ENCODE peak calls at places on chromosomes 11 and 22, in seven cellular contexts. One of them, this sample, is unnamed.

GRCh38 chr22:17565986-17566687 is 2.8 kb downstream of the SLC25A18 start:
- DNase-seq in sigmoid colon: no peak
- DNase-seq in tibial nerve: no peak
- DNase-seq in K562: no peak
- DNase-seq in HCT116: no peak
- DNase-seq in erythroblast: no peak
- DNase-seq in H54: no peak
- DNase-seq in this sample: no peak

GRCh38 chr22:21927174-21927823 is 25.3 kb downstream of the PPM1F start:
- DNase-seq in sigmoid colon: no peak
- DNase-seq in tibial nerve: no peak
- DNase-seq in K562: peak
- DNase-seq in HCT116: no peak
- DNase-seq in erythroblast: no peak
- DNase-seq in H54: no peak
- DNase-seq in this sample: no peak

GRCh38 chr11:82494988-82495432 is 238.7 kb downstream of the FAM181B start:
- DNase-seq in sigmoid colon: no peak
- DNase-seq in tibial nerve: no peak
- DNase-seq in K562: no peak
- DNase-seq in HCT116: no peak
- DNase-seq in erythroblast: peak
- DNase-seq in H54: peak
- DNase-seq in this sample: no peak

GRCh38 chr11:123719452-123719851 is 22.0 kb downstream of the ZNF202 start:
- DNase-seq in sigmoid colon: no peak
- DNase-seq in tibial nerve: no peak
- DNase-seq in K562: no peak
- DNase-seq in HCT116: no peak
- DNase-seq in erythroblast: peak
- DNase-seq in H54: no peak
- DNase-seq in this sample: peak

GRCh38 chr11:46247664-46248063 is 29.8 kb upstream of the CREB3L1 start:
- DNase-seq in sigmoid colon: no peak
- DNase-seq in tibial nerve: no peak
- DNase-seq in K562: peak
- DNase-seq in HCT116: peak
- DNase-seq in erythroblast: peak
- DNase-seq in H54: no peak
- DNase-seq in this sample: peak

GRCh38 chr11:62494246-62494645 is 52.4 kb downstream of the AHNAK start:
- DNase-seq in sigmoid colon: no peak
- DNase-seq in tibial nerve: no peak
- DNase-seq in K562: no peak
- DNase-seq in HCT116: no peak
- DNase-seq in erythroblast: no peak
- DNase-seq in H54: no peak
- DNase-seq in this sample: no peak

GRCh38 chr11:70415642-70416395 is 17.5 kb downstream of the CTTN start:
- DNase-seq in sigmoid colon: no peak
- DNase-seq in tibial nerve: no peak
- DNase-seq in K562: no peak
- DNase-seq in HCT116: no peak
- DNase-seq in erythroblast: peak
- DNase-seq in H54: no peak
- DNase-seq in this sample: peak

GRCh38 chr11:83655996-83656395 is 369.8 kb upstream of the CCDC90B start:
- DNase-seq in sigmoid colon: no peak
- DNase-seq in tibial nerve: no peak
- DNase-seq in K562: no peak
- DNase-seq in HCT116: no peak
- DNase-seq in erythroblast: no peak
- DNase-seq in H54: no peak
- DNase-seq in this sample: no peak

GRCh38 chr11:1889941-1890855 is 1.5 kb downstream of the PRR33 start:
- DNase-seq in sigmoid colon: no peak
- DNase-seq in tibial nerve: no peak
- DNase-seq in K562: peak
- DNase-seq in HCT116: no peak
- DNase-seq in erythroblast: no peak
- DNase-seq in H54: no peak
- DNase-seq in this sample: no peak

GRCh38 chr11:77207618-77208313 is 79.7 kb downstream of the MYO7A start:
- DNase-seq in sigmoid colon: no peak
- DNase-seq in tibial nerve: peak
- DNase-seq in K562: no peak
- DNase-seq in HCT116: no peak
- DNase-seq in erythroblast: no peak
- DNase-seq in H54: no peak
- DNase-seq in this sample: no peak

GRCh38 chr11:22991196-22991595 is 130.9 kb upstream of the CCDC179 start:
- DNase-seq in sigmoid colon: no peak
- DNase-seq in tibial nerve: no peak
- DNase-seq in K562: no peak
- DNase-seq in HCT116: no peak
- DNase-seq in erythroblast: no peak
- DNase-seq in H54: no peak
- DNase-seq in this sample: no peak

GRCh38 chr11:62267050-62267449 is 2.9 kb upstream of the SCGB2A2 start:
- DNase-seq in sigmoid colon: no peak
- DNase-seq in tibial nerve: no peak
- DNase-seq in K562: no peak
- DNase-seq in HCT116: no peak
- DNase-seq in erythroblast: no peak
- DNase-seq in H54: no peak
- DNase-seq in this sample: no peak

GRCh38 chr11:27619936-27620335 is 80.3 kb downstream of the BDNF start:
- DNase-seq in sigmoid colon: no peak
- DNase-seq in tibial nerve: no peak
- DNase-seq in K562: no peak
- DNase-seq in HCT116: no peak
- DNase-seq in erythroblast: no peak
- DNase-seq in H54: no peak
- DNase-seq in this sample: no peak

GRCh38 chr11:122340607-122341006 is 224.6 kb upstream of the BLID start:
- DNase-seq in sigmoid colon: no peak
- DNase-seq in tibial nerve: no peak
- DNase-seq in K562: no peak
- DNase-seq in HCT116: no peak
- DNase-seq in erythroblast: no peak
- DNase-seq in H54: no peak
- DNase-seq in this sample: no peak

GRCh38 chr11:68893282-68893681 is 10.3 kb downstream of the MRPL21 start:
- DNase-seq in sigmoid colon: no peak
- DNase-seq in tibial nerve: no peak
- DNase-seq in K562: no peak
- DNase-seq in HCT116: no peak
- DNase-seq in erythroblast: no peak
- DNase-seq in H54: no peak
- DNase-seq in this sample: no peak

GRCh38 chr11:60378359-60378758 is at the start of gene MS4A7:
- DNase-seq in sigmoid colon: peak
- DNase-seq in tibial nerve: peak
- DNase-seq in K562: no peak
- DNase-seq in HCT116: no peak
- DNase-seq in erythroblast: no peak
- DNase-seq in H54: no peak
- DNase-seq in this sample: no peak

GRCh38 chr11:77153276-77154185 is 25.5 kb downstream of the MYO7A start:
- DNase-seq in sigmoid colon: no peak
- DNase-seq in tibial nerve: no peak
- DNase-seq in K562: no peak
- DNase-seq in HCT116: no peak
- DNase-seq in erythroblast: no peak
- DNase-seq in H54: no peak
- DNase-seq in this sample: no peak

GRCh38 chr11:93330446-93330984 is at the start of gene DEUP1:
- DNase-seq in sigmoid colon: peak
- DNase-seq in tibial nerve: no peak
- DNase-seq in K562: peak
- DNase-seq in HCT116: no peak
- DNase-seq in erythroblast: peak
- DNase-seq in H54: no peak
- DNase-seq in this sample: no peak

GRCh38 chr22:39490135-39490798 is 11.8 kb upstream of the MIEF1 start:
- DNase-seq in sigmoid colon: peak
- DNase-seq in tibial nerve: peak
- DNase-seq in K562: peak
- DNase-seq in HCT116: peak
- DNase-seq in erythroblast: peak
- DNase-seq in H54: peak
- DNase-seq in this sample: peak

GRCh38 chr22:41286639-41287091 is 678 bp upstream of the RANGAP1 start:
- DNase-seq in sigmoid colon: no peak
- DNase-seq in tibial nerve: peak
- DNase-seq in K562: peak
- DNase-seq in HCT116: no peak
- DNase-seq in erythroblast: peak
- DNase-seq in H54: no peak
- DNase-seq in this sample: peak
- TF ChIP-seq POLR2A in sigmoid colon: no peak
- TF ChIP-seq POLR2A in tibial nerve: no peak
- TF ChIP-seq POLR2A in K562: no peak
- TF ChIP-seq POLR2A in HCT116: no peak
- TF ChIP-seq POLR2A in erythroblast: no peak
- TF ChIP-seq POLR2A in H54: no peak
- TF ChIP-seq POLR2A in this sample: no peak

GRCh38 chr11:126608626-126609010 is 253.1 kb downstream of the ST3GAL4 start:
- DNase-seq in sigmoid colon: no peak
- DNase-seq in tibial nerve: no peak
- DNase-seq in K562: no peak
- DNase-seq in HCT116: no peak
- DNase-seq in erythroblast: no peak
- DNase-seq in H54: no peak
- DNase-seq in this sample: no peak
- TF ChIP-seq POLR2A in sigmoid colon: no peak
- TF ChIP-seq POLR2A in tibial nerve: no peak
- TF ChIP-seq POLR2A in K562: no peak
- TF ChIP-seq POLR2A in HCT116: no peak
- TF ChIP-seq POLR2A in erythroblast: no peak
- TF ChIP-seq POLR2A in H54: no peak
- TF ChIP-seq POLR2A in this sample: no peak

DNA sequence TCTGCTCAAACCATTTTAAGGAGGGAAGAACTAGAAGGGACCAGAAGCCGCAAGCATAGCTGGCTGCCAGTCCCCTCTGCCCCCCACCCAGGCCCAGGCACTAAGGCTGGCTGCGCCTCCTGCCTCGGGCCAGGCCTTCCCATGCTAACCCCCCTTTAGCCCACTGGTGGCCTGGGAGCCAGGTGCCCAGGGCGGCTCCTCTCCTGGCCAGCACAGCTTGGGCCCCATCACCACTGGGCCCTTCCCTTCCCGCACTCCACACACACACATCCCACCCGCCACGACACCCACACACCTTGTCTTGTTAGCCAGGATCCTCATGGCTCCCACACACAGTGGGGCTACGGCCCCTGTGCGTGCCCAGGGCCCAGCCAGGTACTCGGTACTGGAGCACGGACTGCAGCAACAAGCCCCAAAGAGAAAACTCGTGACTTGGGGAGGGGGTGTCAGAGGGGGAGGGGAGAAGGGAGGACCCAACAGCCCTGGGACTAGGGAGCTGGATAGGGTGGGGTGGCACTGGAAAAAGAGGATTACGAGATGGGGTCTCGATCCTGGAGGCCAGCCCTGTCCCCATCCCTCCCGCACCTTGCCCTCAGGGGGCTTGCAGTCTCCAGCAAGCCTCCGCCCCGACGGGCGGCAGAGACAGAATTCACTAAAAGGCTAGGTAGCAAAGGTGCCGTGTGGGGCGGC is 16.0 kb downstream of the BCL9L start:
- DNase-seq in sigmoid colon: no peak
- DNase-seq in tibial nerve: no peak
- DNase-seq in K562: no peak
- DNase-seq in HCT116: no peak
- DNase-seq in erythroblast: no peak
- DNase-seq in H54: no peak
- DNase-seq in this sample: no peak
- TF ChIP-seq POLR2A in sigmoid colon: no peak
- TF ChIP-seq POLR2A in tibial nerve: no peak
- TF ChIP-seq POLR2A in K562: no peak
- TF ChIP-seq POLR2A in HCT116: no peak
- TF ChIP-seq POLR2A in erythroblast: no peak
- TF ChIP-seq POLR2A in H54: peak
- TF ChIP-seq POLR2A in this sample: no peak

DNA sequence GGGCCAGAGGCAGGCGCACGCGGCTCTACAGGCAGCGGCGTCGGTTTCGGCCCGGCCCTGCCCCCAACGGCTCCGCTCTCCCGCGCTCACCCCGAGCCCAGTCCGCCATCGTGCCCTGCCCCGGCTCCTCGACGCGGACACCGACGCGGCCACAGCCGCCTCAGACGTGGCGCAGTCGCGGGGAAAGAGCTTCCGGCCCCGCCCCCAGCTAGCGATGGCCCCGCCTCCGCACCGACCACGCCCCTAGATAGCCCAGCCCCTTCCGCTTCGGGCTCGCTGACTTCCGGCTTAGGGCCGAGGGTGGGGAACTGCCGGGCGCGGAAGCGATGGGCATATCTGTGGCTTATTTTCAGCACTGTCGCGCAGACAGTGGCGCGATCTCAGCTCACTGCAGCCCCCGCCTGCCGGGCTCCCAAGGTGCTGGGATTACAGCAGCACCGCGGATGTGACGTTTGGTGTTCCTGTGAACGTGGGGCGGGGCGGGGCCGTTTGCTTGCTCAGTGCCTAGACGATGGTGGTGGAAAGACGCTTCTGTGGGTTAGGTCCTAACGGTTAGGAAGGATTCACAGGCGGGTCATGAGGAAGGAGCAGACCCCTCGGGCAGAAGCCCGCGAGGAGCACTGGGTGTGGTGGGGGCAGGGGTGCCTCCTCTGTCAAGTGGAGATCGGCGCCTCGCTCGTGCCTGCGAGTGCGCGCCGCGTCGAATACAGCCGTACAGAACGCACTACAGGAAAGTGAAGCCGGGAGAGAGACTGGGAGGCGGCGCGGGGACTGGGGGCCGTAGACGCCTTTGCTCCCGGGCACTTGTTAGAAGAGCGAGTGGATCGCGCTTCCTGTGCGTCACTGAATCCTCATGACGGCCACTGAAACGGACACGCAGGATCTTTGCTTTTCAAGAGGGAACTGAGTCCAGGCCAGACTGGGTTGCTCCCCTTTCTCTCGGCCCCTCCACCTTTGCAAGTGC is at the start of the genes BET1L and RIC8A:
- DNase-seq in sigmoid colon: peak
- DNase-seq in tibial nerve: peak
- DNase-seq in K562: peak
- DNase-seq in HCT116: peak
- DNase-seq in erythroblast: peak
- DNase-seq in H54: peak
- DNase-seq in this sample: peak
- TF ChIP-seq POLR2A in sigmoid colon: peak
- TF ChIP-seq POLR2A in tibial nerve: peak
- TF ChIP-seq POLR2A in K562: peak
- TF ChIP-seq POLR2A in HCT116: peak
- TF ChIP-seq POLR2A in erythroblast: peak
- TF ChIP-seq POLR2A in H54: peak
- TF ChIP-seq POLR2A in this sample: peak

This sample was measured in IMR-90.